ENCODE peak calls at places on chromosomes 3 and 15, in eight cellular contexts. One of them, this sample, is unnamed.

GRCh38 chr15:100790786-100791265 is 88.8 kb upstream of the ALDH1A3 start:
- DNase-seq in heart left ventricle: no peak
- DNase-seq in ACHN: no peak
- DNase-seq in activated CD8-positive, alpha-beta T cell treated with anti-CD3 and anti-CD28 coated beads for 36 hours: no peak
- DNase-seq in hippocampal formation: no peak
- DNase-seq in H7: no peak
- DNase-seq in SW480: no peak
- DNase-seq in stimulated activated CD4-positive, alpha-beta T cell treated with anti-CD3 and anti-CD28 coated beads, Interleukin-2, amount 100 ng/mL, for 24 hours: no peak
- DNase-seq in this sample: no peak

GRCh38 chr3:65894679-65895078 is 144.0 kb downstream of the MAGI1 start:
- DNase-seq in H7: no peak
- DNase-seq in ACHN: no peak
- DNase-seq in SW480: no peak
- DNase-seq in activated CD8-positive, alpha-beta T cell treated with anti-CD3 and anti-CD28 coated beads for 36 hours: no peak
- DNase-seq in hippocampal formation: no peak
- DNase-seq in stimulated activated CD4-positive, alpha-beta T cell treated with anti-CD3 and anti-CD28 coated beads, Interleukin-2, amount 100 ng/mL, for 24 hours: no peak
- DNase-seq in heart left ventricle: no peak
- DNase-seq in this sample: no peak

GRCh38 chr3:46812237-46812791 is 50.9 kb downstream of the MYL3 start:
- DNase-seq in heart left ventricle: peak
- DNase-seq in stimulated activated CD4-positive, alpha-beta T cell treated with anti-CD3 and anti-CD28 coated beads, Interleukin-2, amount 100 ng/mL, for 24 hours: peak
- DNase-seq in hippocampal formation: peak
- DNase-seq in SW480: peak
- DNase-seq in activated CD8-positive, alpha-beta T cell treated with anti-CD3 and anti-CD28 coated beads for 36 hours: peak
- DNase-seq in H7: peak
- DNase-seq in ACHN: no peak
- DNase-seq in this sample: peak

GRCh38 chr15:40785158-40785557 is 15.4 kb downstream of the C15orf62 start:
- DNase-seq in heart left ventricle: no peak
- DNase-seq in H7: no peak
- DNase-seq in SW480: no peak
- DNase-seq in hippocampal formation: no peak
- DNase-seq in activated CD8-positive, alpha-beta T cell treated with anti-CD3 and anti-CD28 coated beads for 36 hours: no peak
- DNase-seq in ACHN: no peak
- DNase-seq in stimulated activated CD4-positive, alpha-beta T cell treated with anti-CD3 and anti-CD28 coated beads, Interleukin-2, amount 100 ng/mL, for 24 hours: no peak
- DNase-seq in this sample: no peak

GRCh38 chr3:188223936-188224335 is 70.0 kb downstream of the LPP start:
- DNase-seq in ACHN: no peak
- DNase-seq in stimulated activated CD4-positive, alpha-beta T cell treated with anti-CD3 and anti-CD28 coated beads, Interleukin-2, amount 100 ng/mL, for 24 hours: no peak
- DNase-seq in H7: no peak
- DNase-seq in activated CD8-positive, alpha-beta T cell treated with anti-CD3 and anti-CD28 coated beads for 36 hours: no peak
- DNase-seq in SW480: no peak
- DNase-seq in hippocampal formation: no peak
- DNase-seq in heart left ventricle: no peak
- DNase-seq in this sample: no peak

GRCh38 chr3:30628188-30628930 is 22.0 kb downstream of the TGFBR2 start:
- DNase-seq in heart left ventricle: no peak
- DNase-seq in H7: no peak
- DNase-seq in stimulated activated CD4-positive, alpha-beta T cell treated with anti-CD3 and anti-CD28 coated beads, Interleukin-2, amount 100 ng/mL, for 24 hours: no peak
- DNase-seq in ACHN: no peak
- DNase-seq in activated CD8-positive, alpha-beta T cell treated with anti-CD3 and anti-CD28 coated beads for 36 hours: no peak
- DNase-seq in hippocampal formation: no peak
- DNase-seq in SW480: no peak
- DNase-seq in this sample: no peak

GRCh38 chr3:100335137-100335833 is 728 bp downstream of the NIT2 start:
- DNase-seq in ACHN: peak
- DNase-seq in hippocampal formation: no peak
- DNase-seq in stimulated activated CD4-positive, alpha-beta T cell treated with anti-CD3 and anti-CD28 coated beads, Interleukin-2, amount 100 ng/mL, for 24 hours: peak
- DNase-seq in H7: peak
- DNase-seq in SW480: peak
- DNase-seq in heart left ventricle: no peak
- DNase-seq in activated CD8-positive, alpha-beta T cell treated with anti-CD3 and anti-CD28 coated beads for 36 hours: peak
- DNase-seq in this sample: peak

GRCh38 chr3:142656595-142656994 is 60.4 kb downstream of the PLS1 start:
- DNase-seq in hippocampal formation: no peak
- DNase-seq in SW480: no peak
- DNase-seq in stimulated activated CD4-positive, alpha-beta T cell treated with anti-CD3 and anti-CD28 coated beads, Interleukin-2, amount 100 ng/mL, for 24 hours: no peak
- DNase-seq in ACHN: no peak
- DNase-seq in heart left ventricle: no peak
- DNase-seq in activated CD8-positive, alpha-beta T cell treated with anti-CD3 and anti-CD28 coated beads for 36 hours: no peak
- DNase-seq in H7: no peak
- DNase-seq in this sample: no peak

GRCh38 chr3:57163751-57164150 is 1.4 kb downstream of the IL17RD start:
- DNase-seq in stimulated activated CD4-positive, alpha-beta T cell treated with anti-CD3 and anti-CD28 coated beads, Interleukin-2, amount 100 ng/mL, for 24 hours: no peak
- DNase-seq in heart left ventricle: no peak
- DNase-seq in activated CD8-positive, alpha-beta T cell treated with anti-CD3 and anti-CD28 coated beads for 36 hours: no peak
- DNase-seq in SW480: peak
- DNase-seq in hippocampal formation: no peak
- DNase-seq in ACHN: no peak
- DNase-seq in H7: peak
- DNase-seq in this sample: no peak

GRCh38 chr3:138114988-138115971 is at the start of gene DZIP1L:
- DNase-seq in SW480: peak
- DNase-seq in activated CD8-positive, alpha-beta T cell treated with anti-CD3 and anti-CD28 coated beads for 36 hours: peak
- DNase-seq in heart left ventricle: peak
- DNase-seq in hippocampal formation: peak
- DNase-seq in ACHN: peak
- DNase-seq in H7: peak
- DNase-seq in stimulated activated CD4-positive, alpha-beta T cell treated with anti-CD3 and anti-CD28 coated beads, Interleukin-2, amount 100 ng/mL, for 24 hours: peak
- DNase-seq in this sample: peak

GRCh38 chr15:78808550-78808949 is 2.7 kb downstream of the ADAMTS7 start:
- DNase-seq in hippocampal formation: no peak
- DNase-seq in SW480: peak
- DNase-seq in stimulated activated CD4-positive, alpha-beta T cell treated with anti-CD3 and anti-CD28 coated beads, Interleukin-2, amount 100 ng/mL, for 24 hours: peak
- DNase-seq in ACHN: peak
- DNase-seq in heart left ventricle: peak
- DNase-seq in activated CD8-positive, alpha-beta T cell treated with anti-CD3 and anti-CD28 coated beads for 36 hours: peak
- DNase-seq in H7: peak
- DNase-seq in this sample: peak

GRCh38 chr3:55476515-55476914 is 10.6 kb downstream of the WNT5A start:
- DNase-seq in hippocampal formation: no peak
- DNase-seq in stimulated activated CD4-positive, alpha-beta T cell treated with anti-CD3 and anti-CD28 coated beads, Interleukin-2, amount 100 ng/mL, for 24 hours: no peak
- DNase-seq in SW480: no peak
- DNase-seq in heart left ventricle: no peak
- DNase-seq in activated CD8-positive, alpha-beta T cell treated with anti-CD3 and anti-CD28 coated beads for 36 hours: no peak
- DNase-seq in ACHN: no peak
- DNase-seq in H7: no peak
- DNase-seq in this sample: no peak

GRCh38 chr3:49013738-49014660 is 4.4 kb downstream of the DALRD3 start:
- DNase-seq in H7: peak
- DNase-seq in ACHN: peak
- DNase-seq in heart left ventricle: no peak
- DNase-seq in stimulated activated CD4-positive, alpha-beta T cell treated with anti-CD3 and anti-CD28 coated beads, Interleukin-2, amount 100 ng/mL, for 24 hours: peak
- DNase-seq in SW480: peak
- DNase-seq in activated CD8-positive, alpha-beta T cell treated with anti-CD3 and anti-CD28 coated beads for 36 hours: peak
- DNase-seq in hippocampal formation: no peak
- DNase-seq in this sample: peak

GRCh38 chr3:117820900-117821299 is 1111.3 kb downstream of the TUSC7 start:
- DNase-seq in hippocampal formation: no peak
- DNase-seq in heart left ventricle: no peak
- DNase-seq in SW480: no peak
- DNase-seq in activated CD8-positive, alpha-beta T cell treated with anti-CD3 and anti-CD28 coated beads for 36 hours: no peak
- DNase-seq in ACHN: no peak
- DNase-seq in H7: no peak
- DNase-seq in stimulated activated CD4-positive, alpha-beta T cell treated with anti-CD3 and anti-CD28 coated beads, Interleukin-2, amount 100 ng/mL, for 24 hours: no peak
- DNase-seq in this sample: no peak

GRCh38 chr3:141401584-141402475 is 33.5 kb downstream of the ZBTB38 start:
- DNase-seq in SW480: peak
- DNase-seq in heart left ventricle: peak
- DNase-seq in ACHN: no peak
- DNase-seq in activated CD8-positive, alpha-beta T cell treated with anti-CD3 and anti-CD28 coated beads for 36 hours: peak
- DNase-seq in stimulated activated CD4-positive, alpha-beta T cell treated with anti-CD3 and anti-CD28 coated beads, Interleukin-2, amount 100 ng/mL, for 24 hours: peak
- DNase-seq in H7: peak
- DNase-seq in hippocampal formation: peak
- DNase-seq in this sample: peak

GRCh38 chr3:31237887-31238286 is 294.8 kb upstream of the STT3B start:
- DNase-seq in ACHN: no peak
- DNase-seq in stimulated activated CD4-positive, alpha-beta T cell treated with anti-CD3 and anti-CD28 coated beads, Interleukin-2, amount 100 ng/mL, for 24 hours: no peak
- DNase-seq in hippocampal formation: no peak
- DNase-seq in SW480: no peak
- DNase-seq in H7: no peak
- DNase-seq in activated CD8-positive, alpha-beta T cell treated with anti-CD3 and anti-CD28 coated beads for 36 hours: no peak
- DNase-seq in heart left ventricle: no peak
- DNase-seq in this sample: no peak